ENCODE peak calls at places on chromosomes 12 and 14, in nine cellular contexts. E, I, G, Q, N, U, A, X and B are unnamed samples.

GRCh38 chr12:53427905-53428594 is 4.4 kb downstream of the AMHR2 start:
- DNase-seq in E (no peak), I (no peak), G (no peak), Q (no peak), N (no peak), U (no peak), A (no peak), X (peak; percentile 77), B (no peak)

GRCh38 chr12:4538207-4539160 is at the start of gene RAD51AP1:
- DNase-seq in E (peak; percentile 97), I (peak; percentile 89), G (peak; percentile 96), Q (peak; percentile 84), N (peak; percentile 92), U (peak; percentile 92), A (peak; percentile 98), X (peak; percentile 88), B (peak; percentile 97)

GRCh38 chr12:32270818-32271710 is 128.3 kb upstream of the FGD4 start:
- DNase-seq in E (no peak), I (peak; percentile 68), G (no peak), Q (peak; percentile 10), N (no peak), U (no peak), A (peak; percentile 18), X (peak; percentile 3), B (no peak)

GRCh38 chr12:91364591-91365184 is 182.1 kb upstream of the DCN start:
- DNase-seq in E (no peak), I (no peak), G (no peak), Q (no peak), N (no peak), U (no peak), A (no peak), X (no peak), B (no peak)

GRCh38 chr12:80655751-80656150 is 51.7 kb upstream of the MYF6 start:
- DNase-seq in E (no peak), I (no peak), G (no peak), Q (no peak), N (no peak), U (no peak), A (no peak), X (no peak), B (no peak)

GRCh38 chr12:7667025-7667575 is 1.4 kb upstream of the APOBEC1 start:
- DNase-seq in E (peak; percentile 38), I (no peak), G (no peak), Q (no peak), N (no peak), U (no peak), A (no peak), X (no peak), B (no peak)

GRCh38 chr12:110249716-110250225 is 31.3 kb upstream of the ATP2A2 start:
- DNase-seq in E (no peak), I (no peak), G (no peak), Q (no peak), N (peak; percentile 51), U (no peak), A (no peak), X (no peak), B (peak; percentile 62)

GRCh38 chr12:124740691-124741137 is 123.0 kb downstream of the SCARB1 start:
- DNase-seq in E (no peak), I (no peak), G (no peak), Q (no peak), N (no peak), U (no peak), A (no peak), X (no peak), B (no peak)

GRCh38 chr12:98464155-98464554 is 51.2 kb upstream of the TMPO start:
- DNase-seq in E (no peak), I (no peak), G (no peak), Q (no peak), N (no peak), U (no peak), A (no peak), X (no peak), B (no peak)

GRCh38 chr14:22194669-22195068 is 394.4 kb downstream of the DAD1 start:
- DNase-seq in E (no peak), I (no peak), G (no peak), Q (no peak), N (no peak), U (no peak), A (no peak), X (no peak), B (no peak)

GRCh38 chr12:48040294-48040820 is 36.1 kb upstream of the COL2A1 start:
- DNase-seq in E (no peak), I (no peak), G (no peak), Q (no peak), N (no peak), U (no peak), A (no peak), X (no peak), B (no peak)